ENCODE peak calls at places on chromosomes 12 and 14, in seven cellular contexts. E, F, L, R, O, G and B are unnamed samples.

GRCh38 chr14:24246765-24247212 is 4.4 kb upstream of the TINF2 start:
- DNase-seq in F (no peak), R (no peak), L (no peak), G (peak; percentile 58), E (peak; percentile 25), O (no peak), B (no peak)

GRCh38 chr12:92462049-92462448 is 240.7 kb upstream of the PLEKHG7 start:
- DNase-seq in R (no peak), O (no peak), E (no peak), G (peak; percentile 84), L (no peak), F (no peak), B (no peak)

GRCh38 chr14:103628221-103628683 is 759 bp upstream of the KLC1 start:
- DNase-seq in R (peak; percentile 96), G (peak; percentile 90), L (peak; percentile 76), E (peak; percentile 79), F (peak; percentile 36), O (no peak), B (peak; percentile 78)

GRCh38 chr12:79560165-79560889 is 130.4 kb downstream of the PAWR start:
- DNase-seq in F (no peak), O (no peak), G (no peak), E (no peak), R (peak; percentile 4), L (no peak), B (no peak)

GRCh38 chr12:12683725-12684124 is 12.3 kb downstream of the GPR19 start:
- DNase-seq in F (no peak), E (no peak), G (no peak), O (no peak), R (no peak), L (no peak), B (no peak)

GRCh38 chr12:15534322-15534721 is 212.0 kb downstream of the PTPRO start:
- DNase-seq in E (peak; percentile 47), L (no peak), F (no peak), G (peak; percentile 62), R (no peak), O (no peak), B (no peak)

GRCh38 chr12:113720629-113721028 is 245.5 kb downstream of the RBM19 start:
- DNase-seq in G (no peak), R (no peak), F (no peak), L (no peak), O (no peak), E (no peak), B (no peak)

GRCh38 chr14:104349950-104350349 is 211.6 kb downstream of the KIF26A start:
- DNase-seq in R (no peak), F (no peak), E (no peak), L (no peak), O (no peak), G (no peak), B (no peak)

GRCh38 chr12:113392988-113393579 is 10.6 kb downstream of the SDS start:
- DNase-seq in G (peak; percentile 44), E (no peak), L (peak; percentile 99), O (peak; percentile 41), R (peak; percentile 39), F (no peak), B (peak; percentile 92)

GRCh38 chr12:3882896-3883564 is 9.8 kb upstream of the PARP11 start:
- DNase-seq in R (no peak), O (no peak), G (peak; percentile 29), F (no peak), E (peak; percentile 19), L (no peak), B (peak; percentile 78)

GRCh38 chr14:62800577-62800976 is 244.7 kb downstream of the KCNH5 start:
- DNase-seq in F (no peak), G (no peak), E (no peak), R (no peak), O (no peak), L (no peak), B (no peak)

GRCh38 chr14:29607129-29607528 is 320.5 kb downstream of the PRKD1 start:
- DNase-seq in F (no peak), L (no peak), E (no peak), G (peak; percentile 6), R (no peak), O (no peak), B (peak; percentile 33)

GRCh38 chr12:75823475-75823874 is 208.1 kb downstream of the PHLDA1 start:
- DNase-seq in F (no peak), E (no peak), G (no peak), L (no peak), O (no peak), R (no peak), B (no peak)

GRCh38 chr14:77128414-77128891 is 13.1 kb downstream of the ZDHHC22 start:
- DNase-seq in O (no peak), L (peak; percentile 15), F (no peak), R (no peak), E (no peak), G (no peak), B (no peak)

GRCh38 chr14:62156052-62156451 is 393.8 kb downstream of the SNAPC1 start:
- DNase-seq in G (no peak), L (no peak), E (no peak), R (no peak), F (no peak), O (no peak), B (no peak)

GRCh38 chr14:21989090-21989489 is 315.5 kb upstream of the OR4E1 start:
- DNase-seq in E (no peak), O (no peak), F (no peak), R (peak; percentile 61), G (no peak), L (no peak), B (no peak)

GRCh38 chr12:111687255-111687654 is 1.4 kb downstream of the ACAD10 start:
- DNase-seq in L (no peak), G (no peak), R (no peak), O (no peak), E (no peak), F (no peak), B (peak; percentile 27)

GRCh38 chr14:104505085-104506074 is 74.2 kb upstream of the C14orf180 start:
- DNase-seq in F (no peak), R (no peak), L (peak; percentile 25), E (no peak), O (no peak), G (no peak), B (no peak)

GRCh38 chr12:64682572-64683277 is 72.4 kb downstream of the RASSF3 start:
- DNase-seq in R (no peak), O (no peak), G (peak; percentile 98), L (no peak), E (peak; percentile 93), F (peak; percentile 33), B (peak; percentile 99)

GRCh38 chr12:57770734-57771133 is 1.2 kb downstream of the METTL1 start:
- DNase-seq in E (no peak), G (no peak), O (no peak), R (no peak), L (no peak), F (no peak), B (no peak)

GRCh38 chr12:119592232-119592631 is 1.3 kb upstream of the TMEM233 start:
- DNase-seq in E (no peak), L (no peak), O (no peak), G (no peak), F (no peak), R (no peak), B (no peak)

GRCh38 chr12:120199025-120199424 is 1.9 kb downstream of the RPLP0 start:
- DNase-seq in L (no peak), G (no peak), F (no peak), O (no peak), R (no peak), E (no peak), B (no peak)

GRCh38 chr12:121536058-121536928 is 44.5 kb downstream of the KDM2B start:
- DNase-seq in O (no peak), R (peak; percentile 81), G (peak; percentile 84), E (peak; percentile 88), F (peak; percentile 83), L (peak; percentile 93), B (peak; percentile 93)

GRCh38 chr14:89503458-89503996 is 86.5 kb upstream of the FOXN3 start:
- DNase-seq in F (no peak), E (no peak), L (no peak), O (no peak), G (no peak), R (no peak), B (no peak)

GRCh38 chr14:22556021-22556989 is 32.7 kb downstream of the DAD1 start:
- DNase-seq in R (no peak), O (no peak), L (no peak), G (peak; percentile 87), F (no peak), E (peak; percentile 89), B (no peak)

GRCh38 chr12:12506541-12506940 is 56.1 kb downstream of the DUSP16 start:
- DNase-seq in O (no peak), R (no peak), L (no peak), G (peak; percentile 90), E (peak; percentile 63), F (no peak), B (peak; percentile 61)

GRCh38 chr12:121033625-121034349 is 5.3 kb downstream of the OASL start:
- DNase-seq in E (no peak), L (no peak), O (no peak), F (no peak), G (peak; percentile 18), R (no peak), B (no peak)

GRCh38 chr12:91053951-91054715 is 3.7 kb downstream of the KERA start:
- DNase-seq in O (no peak), E (peak; percentile 72), L (no peak), R (no peak), F (no peak), G (peak; percentile 48), B (no peak)

GRCh38 chr14:101836131-101836530 is 74.6 kb downstream of the PPP2R5C start:
- DNase-seq in L (no peak), G (no peak), F (no peak), E (peak; percentile 43), R (no peak), O (no peak), B (no peak)

GRCh38 chr14:96117997-96118790 is 79.0 kb downstream of the C14orf132 start:
- DNase-seq in G (no peak), O (no peak), F (no peak), E (no peak), R (peak; percentile 62), L (no peak), B (no peak)
- H3K79me1 ChIP-seq in G (no peaks in the 10 kb centered on the region), O (no peaks in the 10 kb centered on the region), F (no peaks in the 10 kb centered on the region), E (peaks cover 4% of the 10 kb centered on the region), R (peaks cover 45% of the 10 kb centered on the region), L (no peaks in the 10 kb centered on the region), B (no peaks in the 10 kb centered on the region)

GRCh38 chr14:33432407-33433023 is 493.8 kb downstream of the NPAS3 start:
- DNase-seq in O (no peak), L (no peak), R (no peak), G (peak; percentile 37), F (no peak), E (peak; percentile 18), B (no peak)
- H3K79me1 ChIP-seq in O (no peaks in the 10 kb centered on the region), L (no peaks in the 10 kb centered on the region), R (no peaks in the 10 kb centered on the region), G (no peaks in the 10 kb centered on the region), F (no peaks in the 10 kb centered on the region), E (no peaks in the 10 kb centered on the region), B (no peaks in the 10 kb centered on the region)

GRCh38 chr12:62711626-62712305 is 223.2 kb downstream of the PPM1H start:
- DNase-seq in O (no peak), F (peak; percentile 75), E (no peak), G (peak; percentile 14), R (no peak), L (no peak), B (no peak)
- H3K79me1 ChIP-seq in O (no peaks in the 10 kb centered on the region), F (no peaks in the 10 kb centered on the region), E (no peaks in the 10 kb centered on the region), G (peaks cover 2% of the 10 kb centered on the region), R (no peaks in the 10 kb centered on the region), L (no peaks in the 10 kb centered on the region), B (no peaks in the 10 kb centered on the region)

DNA sequence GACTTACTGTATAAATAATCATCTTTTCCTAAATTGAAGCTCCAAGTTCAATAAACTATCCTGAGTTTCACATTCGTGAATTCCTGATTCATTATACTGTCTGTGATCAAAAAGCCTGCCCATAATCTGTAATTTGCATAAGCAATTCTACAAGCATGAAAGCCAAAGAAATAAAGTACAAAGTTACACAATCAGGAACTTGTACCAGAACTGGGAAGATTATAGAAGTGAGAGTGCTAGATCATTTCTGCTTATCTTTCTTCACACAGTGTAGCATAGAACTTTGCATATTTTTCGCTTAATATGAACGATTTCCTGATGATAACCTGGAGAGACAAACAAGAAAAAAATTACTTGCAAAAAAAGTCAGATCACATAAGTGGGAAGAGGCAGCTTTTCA is 308.2 kb downstream of the C12orf50 start:
- DNase-seq in R (no peak), F (no peak), O (no peak), G (no peak), L (no peak), E (no peak), B (no peak)
- H3K79me1 ChIP-seq in R (no peaks in the 10 kb centered on the region), F (no peaks in the 10 kb centered on the region), O (no peaks in the 10 kb centered on the region), G (no peaks in the 10 kb centered on the region), L (no peaks in the 10 kb centered on the region), E (no peaks in the 10 kb centered on the region), B (no peaks in the 10 kb centered on the region)